ENCODE peak calls at places on chromosomes 4 and X, in six cellular contexts. C, K, L, M, S and P are unnamed samples. For H3K27me3, the result is how much of the 10 kb centered on the place peaks cover.

GRCh38 chr4:142383800-142384470 is 462.2 kb downstream of the INPP4B start:
- DNase-seq in C (no peak), K (no peak), L (no peak), M (no peak), S (no peak), P (no peak)

GRCh38 chrX:110989869-110990268 is 106.1 kb upstream of the PAK3 start:
- DNase-seq in C (no peak), K (no peak), L (no peak), M (no peak), S (no peak), P (no peak)

GRCh38 chr4:94577136-94577535 is 125.4 kb downstream of the PDLIM5 start:
- DNase-seq in C (peak), K (peak), L (no peak), M (no peak), S (peak), P (no peak)

GRCh38 chrX:153515435-153515834 is 2.0 kb upstream of the ATP2B3 start:
- DNase-seq in C (no peak), K (no peak), L (no peak), M (no peak), S (no peak), P (no peak)

GRCh38 chrX:140764401-140764919 is 54.9 kb downstream of the LINC00632 start:
- DNase-seq in C (peak), K (peak), L (no peak), M (no peak), S (peak), P (no peak)

GRCh38 chr4:87973283-87974169 is 2.0 kb upstream of the SPP1 start:
- DNase-seq in C (no peak), K (peak), L (peak), M (peak), S (peak), P (no peak)

GRCh38 chr4:121256887-121257426 is 92.8 kb upstream of the TNIP3 start:
- DNase-seq in C (no peak), K (no peak), L (no peak), M (no peak), S (no peak), P (no peak)

GRCh38 chrX:71107762-71108360 is 1.3 kb upstream of the CXorf65 start:
- DNase-seq in C (no peak), K (no peak), L (peak), M (peak), S (no peak), P (peak)

GRCh38 chrX:100647739-100648138 is 3.7 kb downstream of the SRPX2 start:
- DNase-seq in C (no peak), K (no peak), L (no peak), M (no peak), S (no peak), P (no peak)

GRCh38 chr4:183996868-183997267 is 91.8 kb downstream of the STOX2 start:
- DNase-seq in C (no peak), K (no peak), L (no peak), M (no peak), S (no peak), P (no peak)

GRCh38 chr4:67615119-67615518 is 56.6 kb downstream of the STAP1 start:
- DNase-seq in C (no peak), K (no peak), L (no peak), M (no peak), S (no peak), P (no peak)

GRCh38 chr4:54254915-54255246 is 25.8 kb downstream of the PDGFRA start:
- DNase-seq in C (no peak), K (no peak), L (no peak), M (no peak), S (no peak), P (no peak)

GRCh38 chr4:104421576-104421975 is 73.1 kb downstream of the CXXC4 start:
- DNase-seq in C (no peak), K (no peak), L (no peak), M (no peak), S (peak), P (no peak)

GRCh38 chr4:104420766-104421165 is 73.9 kb downstream of the CXXC4 start:
- DNase-seq in C (no peak), K (no peak), L (no peak), M (no peak), S (peak), P (no peak)

GRCh38 chr4:104418313-104418712 is 76.4 kb downstream of the CXXC4 start:
- DNase-seq in C (no peak), K (no peak), L (no peak), M (no peak), S (no peak), P (no peak)

GRCh38 chr4:104417483-104417882 is 77.2 kb downstream of the CXXC4 start:
- DNase-seq in C (no peak), K (no peak), L (no peak), M (no peak), S (no peak), P (no peak)

DNA sequence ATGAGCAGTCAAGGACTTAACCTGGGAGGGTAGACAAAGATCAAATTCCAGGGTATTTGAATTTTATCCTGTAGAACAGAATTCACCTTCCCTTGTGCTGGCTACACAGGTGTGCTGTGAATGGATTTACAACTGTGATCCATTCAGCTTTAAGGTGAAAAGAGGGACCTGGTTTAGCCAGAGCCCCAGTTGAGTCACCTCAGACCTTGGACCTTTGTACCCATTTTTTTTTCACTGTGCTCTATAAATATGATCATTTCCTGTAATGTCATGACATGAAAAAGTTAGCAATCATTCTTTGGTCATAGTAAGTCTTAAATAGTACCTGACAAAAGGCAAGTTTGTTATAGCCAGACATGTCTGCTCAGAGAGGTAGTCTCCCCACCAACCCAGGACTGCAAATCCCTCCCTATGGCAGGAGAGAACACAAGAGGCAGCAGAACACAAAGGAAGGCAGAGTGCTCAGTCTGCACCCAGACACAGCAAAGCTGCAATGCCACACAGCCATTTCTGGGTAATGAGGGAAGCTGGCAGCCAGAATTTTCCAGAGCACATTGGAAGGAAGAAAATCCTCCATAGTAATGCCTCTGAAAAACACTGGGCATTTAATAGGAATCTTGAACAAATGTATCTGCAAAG is 77.8 kb downstream of the CXXC4 start:
- DNase-seq in C (no peak), K (no peak), L (no peak), M (no peak), S (peak), P (peak)
- H3K27ac ChIP-seq in C (no peak), K (no peak), L (no peak), M (no peak), S (no peak), P (peak)

DNA sequence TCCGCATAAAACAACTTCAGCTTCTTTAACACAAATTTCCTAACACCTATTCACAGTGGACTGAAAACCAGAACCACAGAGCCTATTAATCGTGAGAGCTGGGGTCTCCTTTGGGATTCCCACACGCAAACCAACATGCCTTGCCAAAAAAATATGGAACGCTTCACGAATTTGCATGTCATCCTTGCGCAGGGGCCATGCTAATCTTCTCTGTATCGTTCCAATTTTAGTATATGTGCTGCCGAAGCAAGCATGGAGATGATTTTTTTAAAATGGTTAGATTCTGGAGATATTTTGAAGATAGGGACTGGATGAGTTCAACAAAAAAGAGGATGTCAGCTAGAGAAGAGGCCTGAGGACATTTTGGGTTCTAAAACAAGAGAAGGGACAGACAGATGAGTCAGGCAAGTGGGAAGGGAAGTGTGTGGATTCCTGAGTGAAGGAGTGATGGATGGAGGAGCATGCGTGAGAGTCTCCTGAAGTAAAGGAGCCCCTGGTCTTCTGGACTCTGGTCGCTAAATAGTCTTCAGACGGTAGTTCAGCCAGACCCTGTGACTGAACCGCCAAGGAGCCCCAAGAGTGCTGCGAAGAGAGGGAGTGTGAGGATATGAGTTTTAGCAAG is 9.5 kb upstream of the GATA1 start:
- DNase-seq in C (no peak), K (no peak), L (no peak), M (no peak), S (no peak), P (no peak)
- H3K4me3 ChIP-seq in C (no peak), K (no peak), L (no peak), M (no peak), S (no peak), P (no peak)

DNA sequence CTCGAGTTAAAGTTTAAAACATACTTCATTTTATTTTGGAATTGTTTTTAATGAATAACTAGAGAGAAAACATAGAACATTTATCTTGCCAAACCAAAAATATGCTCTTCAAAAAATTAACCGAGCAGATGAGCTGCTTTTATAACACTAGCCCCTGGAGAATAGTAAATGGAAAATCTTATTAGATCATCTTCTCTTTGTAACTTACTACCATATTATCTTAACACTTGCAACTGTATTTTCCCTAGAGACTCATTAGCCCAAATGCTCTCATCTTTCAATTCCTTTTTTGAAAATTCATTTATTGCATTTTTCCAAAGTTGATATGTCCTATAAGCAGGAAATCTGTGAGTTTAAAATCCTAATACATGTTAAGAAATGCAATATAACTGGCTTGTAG is 143.3 kb downstream of the CAMK2D start:
- DNase-seq in C (no peak), K (no peak), L (no peak), M (no peak), S (no peak), P (no peak)
- H3K27me3 ChIP-seq in C (under half), K (under half), L (under half), M (under half), S (under half), P (under half)

DNA sequence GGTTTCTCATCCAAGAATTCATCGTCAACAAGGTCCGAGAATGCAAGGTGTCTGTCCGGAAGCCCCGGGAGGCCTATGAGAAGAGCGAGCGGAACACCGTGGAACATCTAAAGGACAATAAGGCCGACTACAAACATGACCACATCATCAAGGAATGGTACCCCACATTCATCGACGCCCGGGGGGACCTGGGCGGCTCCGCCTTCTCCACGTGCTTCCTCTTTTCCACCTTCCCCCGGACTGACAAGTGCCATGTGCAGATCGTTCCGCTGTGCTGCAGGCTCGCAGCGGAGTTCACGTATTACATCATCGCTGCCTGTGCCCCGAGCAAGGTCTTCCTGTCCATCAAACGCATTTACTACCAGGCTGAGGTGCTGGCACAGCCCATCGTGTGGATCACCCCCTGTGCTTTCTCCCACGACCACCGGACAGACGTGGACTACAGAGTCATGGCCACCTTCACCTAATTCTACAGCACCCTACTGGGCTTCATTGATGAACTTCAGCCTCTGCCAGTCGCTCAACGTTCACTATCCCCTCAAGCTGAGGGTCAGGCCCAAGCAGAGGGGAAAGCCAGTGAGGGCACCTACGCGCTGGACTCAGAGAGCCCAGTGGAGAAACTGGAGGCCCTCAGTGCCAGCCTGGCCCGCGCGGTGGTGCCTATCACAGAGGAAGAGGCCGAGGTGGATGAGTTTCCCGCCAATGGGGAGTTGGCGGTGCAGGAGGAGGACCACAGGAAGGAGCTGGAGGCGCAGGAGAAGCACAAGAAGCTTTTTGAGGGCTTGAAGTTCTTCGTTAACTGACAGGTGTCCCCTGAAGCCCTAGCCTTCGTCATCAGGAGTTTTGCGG is 125.9 kb upstream of the PABPC4L start:
- DNase-seq in C (no peak), K (no peak), L (no peak), M (no peak), S (no peak), P (no peak)
- H3K27ac ChIP-seq in C (no peak), K (no peak), L (no peak), M (no peak), S (no peak), P (no peak)

GRCh38 chr4:59553739-59554126 is 1646.4 kb upstream of the ADGRL3 start:
- DNase-seq in C (no peak), K (no peak), L (no peak), M (no peak), S (no peak), P (no peak)
- H3K4me3 ChIP-seq in C (no peak), K (no peak), L (no peak), M (no peak), S (no peak), P (no peak)

GRCh38 chr4:155415662-155416061 is 38.9 kb upstream of the MAP9 start:
- DNase-seq in C (no peak), K (no peak), L (no peak), M (no peak), S (no peak), P (no peak)
- H3K27me3 ChIP-seq in C (under half), K (under half), L (under half), M (under half), S (half or more), P (under half)

GRCh38 chrX:96703379-96703778 is 18.7 kb downstream of the DIAPH2 start:
- DNase-seq in C (no peak), K (no peak), L (no peak), M (no peak), S (no peak), P (no peak)
- H3K27ac ChIP-seq in C (no peak), K (no peak), L (no peak), M (no peak), S (no peak), P (no peak)

DNA sequence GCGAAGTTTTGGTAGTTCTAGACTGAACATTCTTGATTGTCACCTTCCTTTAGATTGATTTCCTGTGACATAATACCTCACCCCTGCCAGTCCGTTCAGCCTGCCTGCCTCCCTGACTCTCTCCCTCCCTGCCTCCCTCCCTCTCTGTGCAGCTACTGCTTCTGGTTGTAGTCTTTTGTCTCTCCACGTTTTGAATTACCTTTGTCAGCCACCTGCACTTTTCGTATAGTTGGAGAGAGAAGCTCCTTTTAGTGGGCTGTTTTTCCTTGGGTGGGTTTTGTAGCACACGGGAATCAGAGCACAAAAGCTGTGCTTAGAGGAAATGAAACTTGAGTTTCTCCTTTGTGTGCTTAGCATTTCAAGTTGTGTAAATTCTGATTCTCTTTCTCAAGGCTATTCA is 32.6 kb upstream of the MSMO1 start:
- DNase-seq in C (no peak), K (no peak), L (peak), M (peak), S (no peak), P (no peak)
- H3K4me3 ChIP-seq in C (no peak), K (no peak), L (no peak), M (no peak), S (no peak), P (no peak)

GRCh38 chr4:1601852-1602525 is 82.1 kb downstream of the FAM53A start:
- DNase-seq in C (peak), K (no peak), L (no peak), M (no peak), S (no peak), P (no peak)
- H3K27me3 ChIP-seq in C (under half), K (under half), L (under half), M (under half), S (under half), P (under half)

GRCh38 chr4:27921236-27921635 is 1060.6 kb downstream of the STIM2 start:
- DNase-seq in C (no peak), K (no peak), L (no peak), M (no peak), S (no peak), P (no peak)
- H3K27ac ChIP-seq in C (no peak), K (no peak), L (no peak), M (no peak), S (no peak), P (no peak)